ENCODE peak calls at places on chromosome 18, in nine cellular contexts. One of them, this sample, is unnamed.
A peak's percentile ranks its signal among the peaks of the same experiment; 100 is the strongest.

GRCh38 chr18:26764584-26764983 is 100.9 kb downstream of the AQP4 start:
- DNase-seq in tibial nerve: no peak
- DNase-seq in breast epithelium: no peak
- DNase-seq in HCT116: no peak
- DNase-seq in tibial artery: no peak
- DNase-seq in lung: no peak
- DNase-seq in IMR-90: no peak
- DNase-seq in endothelial cell of umbilical vein: no peak
- DNase-seq in A549: no peak
- DNase-seq in this sample: no peak

GRCh38 chr18:72530622-72531021 is 13.5 kb downstream of the CBLN2 start:
- DNase-seq in tibial nerve: no peak
- DNase-seq in breast epithelium: no peak
- DNase-seq in HCT116: no peak
- DNase-seq in tibial artery: no peak
- DNase-seq in lung: no peak
- DNase-seq in IMR-90: no peak
- DNase-seq in endothelial cell of umbilical vein: no peak
- DNase-seq in A549: no peak
- DNase-seq in this sample: no peak

GRCh38 chr18:78790960-78791359 is 188.7 kb upstream of the SALL3 start:
- DNase-seq in tibial nerve: no peak
- DNase-seq in breast epithelium: no peak
- DNase-seq in HCT116: no peak
- DNase-seq in tibial artery: no peak
- DNase-seq in lung: no peak
- DNase-seq in IMR-90: no peak
- DNase-seq in endothelial cell of umbilical vein: no peak
- DNase-seq in A549: no peak
- DNase-seq in this sample: no peak

GRCh38 chr18:11377766-11378540 is 228.6 kb upstream of the PIEZO2 start:
- DNase-seq in tibial nerve: no peak
- DNase-seq in breast epithelium: no peak
- DNase-seq in HCT116: no peak
- DNase-seq in tibial artery: no peak
- DNase-seq in lung: no peak
- DNase-seq in IMR-90: no peak
- DNase-seq in endothelial cell of umbilical vein: no peak
- DNase-seq in A549: no peak
- DNase-seq in this sample: no peak

GRCh38 chr18:61606068-61606660 is 272.9 kb downstream of the CDH20 start:
- DNase-seq in tibial nerve: peak; percentile 6
- DNase-seq in breast epithelium: no peak
- DNase-seq in HCT116: no peak
- DNase-seq in tibial artery: no peak
- DNase-seq in lung: no peak
- DNase-seq in IMR-90: peak; percentile 39
- DNase-seq in endothelial cell of umbilical vein: no peak
- DNase-seq in A549: peak; percentile 8
- DNase-seq in this sample: peak; percentile 71

GRCh38 chr18:10530852-10531251 is 5.0 kb downstream of the NAPG start:
- DNase-seq in tibial nerve: no peak
- DNase-seq in breast epithelium: no peak
- DNase-seq in HCT116: no peak
- DNase-seq in tibial artery: no peak
- DNase-seq in lung: no peak
- DNase-seq in IMR-90: no peak
- DNase-seq in endothelial cell of umbilical vein: no peak
- DNase-seq in A549: no peak
- DNase-seq in this sample: no peak

GRCh38 chr18:3924455-3924854 is 474.5 kb downstream of the TGIF1 start:
- DNase-seq in tibial nerve: no peak
- DNase-seq in breast epithelium: no peak
- DNase-seq in HCT116: no peak
- DNase-seq in tibial artery: no peak
- DNase-seq in lung: no peak
- DNase-seq in IMR-90: no peak
- DNase-seq in endothelial cell of umbilical vein: no peak
- DNase-seq in A549: no peak
- DNase-seq in this sample: no peak

GRCh38 chr18:9694952-9695495 is 13.1 kb upstream of the RAB31 start:
- DNase-seq in tibial nerve: no peak
- DNase-seq in breast epithelium: no peak
- DNase-seq in HCT116: no peak
- DNase-seq in tibial artery: no peak
- DNase-seq in lung: no peak
- DNase-seq in IMR-90: no peak
- DNase-seq in endothelial cell of umbilical vein: no peak
- DNase-seq in A549: no peak
- DNase-seq in this sample: no peak

GRCh38 chr18:12768622-12769021 is 65.8 kb downstream of the PSMG2 start:
- DNase-seq in tibial nerve: no peak
- DNase-seq in breast epithelium: no peak
- DNase-seq in HCT116: no peak
- DNase-seq in tibial artery: no peak
- DNase-seq in lung: no peak
- DNase-seq in IMR-90: peak; percentile 50
- DNase-seq in endothelial cell of umbilical vein: no peak
- DNase-seq in A549: no peak
- DNase-seq in this sample: no peak

GRCh38 chr18:39453882-39454281 is 1888.3 kb upstream of the CELF4 start:
- DNase-seq in tibial nerve: no peak
- DNase-seq in breast epithelium: no peak
- DNase-seq in HCT116: no peak
- DNase-seq in tibial artery: no peak
- DNase-seq in lung: no peak
- DNase-seq in IMR-90: peak; percentile 65
- DNase-seq in endothelial cell of umbilical vein: peak; percentile 99
- DNase-seq in A549: no peak
- DNase-seq in this sample: no peak

GRCh38 chr18:74963820-74964446 is 245.0 kb downstream of the PTGR3 start:
- DNase-seq in tibial nerve: peak; percentile 25
- DNase-seq in breast epithelium: no peak
- DNase-seq in HCT116: peak; percentile 33
- DNase-seq in tibial artery: no peak
- DNase-seq in lung: peak; percentile 58
- DNase-seq in IMR-90: peak; percentile 56
- DNase-seq in endothelial cell of umbilical vein: peak; percentile 62
- DNase-seq in A549: peak; percentile 47
- DNase-seq in this sample: no peak

GRCh38 chr18:3397786-3398185 is 52.2 kb upstream of the TGIF1 start:
- DNase-seq in tibial nerve: no peak
- DNase-seq in breast epithelium: no peak
- DNase-seq in HCT116: no peak
- DNase-seq in tibial artery: no peak
- DNase-seq in lung: no peak
- DNase-seq in IMR-90: no peak
- DNase-seq in endothelial cell of umbilical vein: no peak
- DNase-seq in A549: no peak
- DNase-seq in this sample: no peak

GRCh38 chr18:76619342-76620315 is 124.6 kb upstream of the ZNF516 start:
- DNase-seq in tibial nerve: peak; percentile 63
- DNase-seq in breast epithelium: no peak
- DNase-seq in HCT116: no peak
- DNase-seq in tibial artery: peak; percentile 74
- DNase-seq in lung: peak; percentile 70
- DNase-seq in IMR-90: peak; percentile 58
- DNase-seq in endothelial cell of umbilical vein: no peak
- DNase-seq in A549: no peak
- DNase-seq in this sample: peak; percentile 73
- H3K27ac ChIP-seq in tibial nerve: peak overlapping the region; percentile 89
- H3K27ac ChIP-seq in breast epithelium: peak overlapping the region; percentile 92
- H3K27ac ChIP-seq in HCT116: no peak overlapping the region
- H3K27ac ChIP-seq in tibial artery: peak overlapping the region; percentile 52
- H3K27ac ChIP-seq in lung: peak overlapping the region; percentile 79
- H3K27ac ChIP-seq in IMR-90: peak overlapping the region; percentile 47
- H3K27ac ChIP-seq in endothelial cell of umbilical vein: no peak overlapping the region
- H3K27ac ChIP-seq in A549: no peak overlapping the region
- H3K27ac ChIP-seq in this sample: peak overlapping the region; percentile 60

DNA sequence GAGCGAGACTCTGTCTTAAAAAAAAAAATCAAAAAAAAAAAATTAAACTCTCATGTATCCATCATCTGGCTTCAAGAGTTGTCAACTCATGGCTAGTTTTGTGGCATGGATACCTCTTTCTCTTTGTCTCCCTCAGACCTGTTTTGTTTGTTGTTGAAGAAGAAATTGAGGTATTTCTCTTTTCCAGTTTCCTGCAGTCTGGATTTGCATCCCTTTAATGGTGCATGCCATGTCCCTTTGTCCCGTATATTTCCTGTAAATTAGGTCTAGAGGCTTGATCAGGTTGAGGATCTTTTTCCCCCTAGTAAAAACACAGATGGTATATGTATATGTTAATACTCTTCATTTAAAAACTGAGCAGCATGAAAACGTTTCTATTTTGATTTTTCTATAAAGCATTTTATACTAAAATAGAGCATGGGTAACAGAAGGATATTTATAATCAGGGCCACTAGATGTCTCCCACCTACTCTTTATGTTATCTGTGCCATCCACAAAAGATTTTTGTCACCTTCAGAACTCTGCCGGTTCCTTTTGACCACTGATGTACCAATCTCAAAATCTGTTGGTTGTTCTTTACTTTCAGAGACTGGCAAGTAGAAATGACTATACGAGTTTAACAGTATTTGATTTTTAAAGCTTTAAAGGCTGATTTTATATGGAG is 80.1 kb downstream of the GALNT1 start:
- DNase-seq in tibial nerve: no peak
- DNase-seq in breast epithelium: no peak
- DNase-seq in HCT116: no peak
- DNase-seq in tibial artery: no peak
- DNase-seq in lung: no peak
- DNase-seq in IMR-90: no peak
- DNase-seq in endothelial cell of umbilical vein: peak; percentile 47
- DNase-seq in A549: no peak
- DNase-seq in this sample: no peak
- TF ChIP-seq CTCF in tibial nerve: no peak
- TF ChIP-seq CTCF in breast epithelium: no peak
- TF ChIP-seq CTCF in HCT116: no peak
- TF ChIP-seq CTCF in tibial artery: no peak
- TF ChIP-seq CTCF in lung: no peak
- TF ChIP-seq CTCF in IMR-90: peak; percentile 24
- TF ChIP-seq CTCF in endothelial cell of umbilical vein: no peak
- TF ChIP-seq CTCF in A549: peak; percentile 26
- TF ChIP-seq CTCF in this sample: no peak

DNA sequence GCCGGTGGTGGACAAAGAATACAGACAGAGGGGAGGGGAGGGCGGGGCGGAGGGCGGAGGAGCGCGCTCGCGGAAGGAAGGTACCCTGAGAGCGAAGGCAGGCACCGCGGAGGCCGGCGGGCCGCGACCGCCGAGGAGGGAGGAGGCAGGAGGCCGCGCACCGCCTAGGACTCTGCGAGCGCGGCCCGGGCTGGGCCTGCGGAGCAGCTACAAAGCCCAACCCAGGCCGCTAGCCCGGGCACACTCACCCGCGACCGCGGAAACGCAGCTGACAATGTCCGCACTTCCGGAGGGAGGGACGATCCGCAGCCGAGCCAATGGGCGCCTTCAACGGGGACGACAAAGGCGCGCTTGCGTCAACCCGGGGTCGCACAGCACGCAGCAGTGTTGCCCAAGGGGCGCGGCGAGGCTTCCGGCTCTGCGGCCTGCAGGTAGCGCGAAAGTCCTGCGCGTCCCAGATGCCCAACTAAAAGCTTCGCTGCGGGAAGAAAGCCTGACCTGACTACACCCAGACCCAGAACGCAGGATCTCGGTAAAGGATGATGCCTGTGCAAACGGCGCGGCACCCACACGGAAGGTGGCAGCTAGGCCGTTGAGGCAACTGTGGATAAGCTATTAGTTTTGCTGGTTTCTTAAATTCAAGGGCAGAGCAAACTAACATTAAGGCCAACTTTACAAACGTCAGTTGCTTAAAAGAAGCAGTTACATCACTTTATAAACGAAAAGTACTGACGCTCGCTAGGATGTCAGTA is at the start of gene C18orf32:
- DNase-seq in tibial nerve: peak; percentile 92
- DNase-seq in breast epithelium: peak; percentile 93
- DNase-seq in HCT116: peak; percentile 83
- DNase-seq in tibial artery: peak; percentile 97
- DNase-seq in lung: peak; percentile 96
- DNase-seq in IMR-90: peak; percentile 93
- DNase-seq in endothelial cell of umbilical vein: peak; percentile 94
- DNase-seq in A549: peak; percentile 91
- DNase-seq in this sample: peak; percentile 71
- H3K4me1 ChIP-seq in tibial nerve: peaks cover 22% of the 10 kb centered on the region
- H3K4me1 ChIP-seq in breast epithelium: no peaks in the 10 kb centered on the region
- H3K4me1 ChIP-seq in HCT116: peaks cover 10% of the 10 kb centered on the region
- H3K4me1 ChIP-seq in tibial artery: peaks cover 36% of the 10 kb centered on the region
- H3K4me1 ChIP-seq in lung: peaks cover 5% of the 10 kb centered on the region
- H3K4me1 ChIP-seq in IMR-90: peaks cover 2% of the 10 kb centered on the region
- H3K4me1 ChIP-seq in endothelial cell of umbilical vein: peaks cover 30% of the 10 kb centered on the region
- H3K4me1 ChIP-seq in A549: peaks cover 37% of the 10 kb centered on the region
- H3K4me1 ChIP-seq in this sample: peaks cover 4% of the 10 kb centered on the region

DNA sequence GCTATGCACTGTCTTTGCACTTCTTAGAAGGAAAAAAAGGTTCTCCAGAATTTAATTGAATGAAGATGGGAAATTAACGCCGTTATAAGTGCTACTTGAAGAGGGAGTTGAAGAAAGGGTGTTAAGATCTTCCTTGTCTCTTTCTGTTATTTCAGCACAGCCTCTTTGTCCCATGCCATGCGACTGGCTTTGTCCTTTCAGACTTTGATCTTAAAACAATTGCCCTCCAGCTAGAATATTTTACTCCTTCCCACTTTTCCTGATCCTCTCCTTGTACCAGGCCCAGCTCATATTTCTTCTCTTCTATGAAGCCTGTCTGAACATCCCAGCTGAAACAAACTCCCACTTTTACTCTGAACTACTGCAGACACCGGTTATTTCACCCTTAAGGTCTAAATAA is 51.4 kb downstream of the RAB27B start:
- DNase-seq in tibial nerve: no peak
- DNase-seq in breast epithelium: no peak
- DNase-seq in HCT116: no peak
- DNase-seq in tibial artery: no peak
- DNase-seq in lung: no peak
- DNase-seq in IMR-90: no peak
- DNase-seq in endothelial cell of umbilical vein: no peak
- DNase-seq in A549: no peak
- DNase-seq in this sample: no peak
- H3K27ac ChIP-seq in tibial nerve: no peak overlapping the region
- H3K27ac ChIP-seq in breast epithelium: no peak overlapping the region
- H3K27ac ChIP-seq in HCT116: no peak overlapping the region
- H3K27ac ChIP-seq in tibial artery: no peak overlapping the region
- H3K27ac ChIP-seq in lung: no peak overlapping the region
- H3K27ac ChIP-seq in IMR-90: no peak overlapping the region
- H3K27ac ChIP-seq in endothelial cell of umbilical vein: no peak overlapping the region
- H3K27ac ChIP-seq in A549: no peak overlapping the region
- H3K27ac ChIP-seq in this sample: no peak overlapping the region

DNA sequence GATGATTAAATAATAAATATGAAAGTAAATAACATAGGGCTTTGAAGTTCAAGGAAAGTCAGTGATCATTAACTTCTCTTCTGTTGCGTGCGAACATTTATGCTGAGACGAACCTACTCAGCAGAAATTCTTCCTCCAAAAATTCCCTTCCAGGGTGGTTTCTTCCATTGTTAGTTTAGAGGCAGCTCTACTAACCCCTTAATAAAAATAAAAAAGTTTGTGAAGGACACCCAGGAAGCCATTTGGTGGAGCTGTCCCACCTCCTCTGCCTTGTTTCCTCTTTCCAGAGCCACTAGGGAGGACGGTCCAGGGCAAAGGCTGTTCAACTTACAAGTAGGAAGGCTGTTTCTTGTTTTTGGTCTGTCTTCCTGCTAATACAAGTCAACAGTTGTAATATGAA is 2.1 kb upstream of the SMAD2 start:
- DNase-seq in tibial nerve: no peak
- DNase-seq in breast epithelium: no peak
- DNase-seq in HCT116: no peak
- DNase-seq in tibial artery: no peak
- DNase-seq in lung: no peak
- DNase-seq in IMR-90: no peak
- DNase-seq in endothelial cell of umbilical vein: no peak
- DNase-seq in A549: peak; percentile 63
- DNase-seq in this sample: no peak
- TF ChIP-seq CTCF in tibial nerve: no peak
- TF ChIP-seq CTCF in breast epithelium: no peak
- TF ChIP-seq CTCF in HCT116: no peak
- TF ChIP-seq CTCF in tibial artery: no peak
- TF ChIP-seq CTCF in lung: no peak
- TF ChIP-seq CTCF in IMR-90: no peak
- TF ChIP-seq CTCF in endothelial cell of umbilical vein: no peak
- TF ChIP-seq CTCF in A549: no peak
- TF ChIP-seq CTCF in this sample: no peak

This sample was measured in ascending aorta.